ENCODE peak calls at places on chromosomes 7 and 10, in seven cellular contexts. J, F, Y, B, G, O and V are unnamed samples. For H4K20me1, the result is how much of the 10 kb centered on the place peaks cover.

GRCh38 chr10:87915989-87916388 is 52.6 kb downstream of the PTEN start:
- DNase-seq in J (peak), F (peak), Y (no peak), B (no peak), G (no peak), O (no peak), V (peak)

GRCh38 chr10:102398172-102399020 is 2.9 kb downstream of the NFKB2 start:
- DNase-seq in J (no peak), F (no peak), Y (no peak), B (no peak), G (no peak), O (no peak), V (no peak)

GRCh38 chr7:79459381-79459780 is 5.9 kb upstream of the MAGI2 start:
- DNase-seq in J (peak), F (peak), Y (no peak), B (no peak), G (no peak), O (no peak), V (no peak)

GRCh38 chr10:35011771-35012191 is 78.4 kb downstream of the CUL2 start:
- DNase-seq in J (peak), F (peak), Y (no peak), B (no peak), G (no peak), O (no peak), V (peak)

GRCh38 chr10:514137-514671 is 175.3 kb downstream of the DIP2C start:
- DNase-seq in J (no peak), F (no peak), Y (no peak), B (no peak), G (no peak), O (peak), V (no peak)

GRCh38 chr10:115969591-115969990 is 303.4 kb downstream of the GFRA1 start:
- DNase-seq in J (no peak), F (peak), Y (no peak), B (no peak), G (no peak), O (no peak), V (no peak)

GRCh38 chr7:149716007-149716931 is 57.1 kb downstream of the ZNF467 start:
- DNase-seq in J (peak), F (peak), Y (no peak), B (peak), G (no peak), O (no peak), V (peak)

GRCh38 chr10:98378722-98379121 is 36.3 kb downstream of the PYROXD2 start:
- DNase-seq in J (peak), F (peak), Y (no peak), B (no peak), G (no peak), O (no peak), V (no peak)

GRCh38 chr10:113095419-113095818 is 145.4 kb downstream of the TCF7L2 start:
- DNase-seq in J (no peak), F (no peak), Y (no peak), B (peak), G (no peak), O (no peak), V (no peak)

GRCh38 chr10:6409982-6410694 is 169.9 kb downstream of the PRKCQ start:
- DNase-seq in J (peak), F (peak), Y (no peak), B (no peak), G (peak), O (no peak), V (peak)

GRCh38 chr10:63261496-63261895 is 128.4 kb downstream of the NRBF2 start:
- DNase-seq in J (peak), F (peak), Y (no peak), B (no peak), G (no peak), O (no peak), V (no peak)
- H4K20me1 ChIP-seq in J (under half), F (under half), Y (under half), B (under half), G (half or more), O (half or more), V (under half)

GRCh38 chr7:112214887-112215286 is 8.4 kb downstream of the ZNF277 start:
- DNase-seq in J (no peak), F (no peak), Y (no peak), B (no peak), G (no peak), O (no peak), V (no peak)
- H4K20me1 ChIP-seq in J (under half), F (under half), Y (under half), B (under half), G (under half), O (under half), V (under half)

GRCh38 chr7:4690953-4691856 is 9.1 kb downstream of the FOXK1 start:
- DNase-seq in J (no peak), F (peak), Y (no peak), B (no peak), G (no peak), O (no peak), V (no peak)
- H4K20me1 ChIP-seq in J (half or more), F (under half), Y (half or more), B (under half), G (half or more), O (half or more), V (under half)

DNA sequence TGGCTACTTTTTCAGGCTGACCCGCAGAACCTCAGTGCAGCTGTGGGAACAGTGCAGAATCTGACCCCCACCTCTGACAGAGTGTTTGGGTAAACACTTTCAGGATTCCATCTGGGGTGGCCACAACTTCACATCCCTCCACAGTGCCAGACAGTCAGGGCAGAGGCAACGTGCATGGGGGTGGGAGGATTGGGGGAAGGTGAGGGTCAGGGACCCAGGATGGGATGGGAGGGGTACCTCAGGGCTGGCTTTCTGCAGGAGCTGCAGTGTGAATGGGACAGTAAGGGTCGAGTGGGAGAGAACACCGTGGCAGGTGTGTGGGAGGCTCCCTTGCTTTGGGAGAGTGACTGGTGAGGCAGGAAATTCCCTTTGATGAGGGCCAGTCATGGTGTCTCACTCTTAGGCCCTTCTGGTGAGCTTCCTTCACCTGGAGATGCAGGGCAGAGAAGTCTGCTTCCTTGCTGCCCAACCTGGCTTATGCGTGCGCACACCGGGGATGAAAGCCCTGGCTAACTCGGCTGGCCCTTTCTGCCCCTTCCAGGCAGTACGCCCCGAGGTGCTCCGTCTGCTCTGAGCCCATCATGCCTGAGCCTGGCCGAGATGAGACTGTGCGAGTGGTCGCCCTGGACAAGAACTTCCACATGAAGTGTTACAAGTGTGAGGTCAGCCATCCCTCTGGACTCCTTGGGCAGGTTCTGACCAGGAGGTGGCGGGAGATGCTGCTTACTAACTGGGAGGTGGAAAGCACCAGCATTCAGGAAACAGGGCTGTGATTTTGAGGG is 8.4 kb downstream of the ZYX start:
- DNase-seq in J (no peak), F (peak), Y (no peak), B (peak), G (no peak), O (no peak), V (no peak)
- H4K20me1 ChIP-seq in J (half or more), F (under half), Y (under half), B (under half), G (under half), O (under half), V (under half)

GRCh38 chr7:1859266-1860035 is 189.4 kb downstream of the ELFN1 start:
- DNase-seq in J (no peak), F (no peak), Y (no peak), B (no peak), G (no peak), O (no peak), V (no peak)
- H4K20me1 ChIP-seq in J (under half), F (under half), Y (under half), B (under half), G (under half), O (under half), V (under half)

DNA sequence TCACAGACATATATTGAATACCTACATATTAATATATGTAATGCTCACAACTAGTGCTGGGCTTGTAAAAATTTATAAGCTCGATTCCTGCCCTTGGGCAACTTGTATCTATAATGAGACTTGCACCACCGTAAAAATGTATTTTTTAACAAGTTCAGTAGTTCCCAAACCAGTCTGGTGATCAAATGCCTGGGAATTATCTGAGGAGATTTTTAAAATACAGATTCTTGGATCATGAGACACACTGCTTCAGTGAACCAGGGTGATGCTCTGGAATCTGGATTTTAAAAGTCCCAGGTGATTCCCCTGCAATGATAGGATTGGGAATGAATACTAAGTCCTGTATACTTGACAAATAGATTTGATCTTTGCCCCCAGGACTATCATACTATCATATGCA is 4.3 kb upstream of the MICU1 start:
- DNase-seq in J (no peak), F (no peak), Y (no peak), B (no peak), G (no peak), O (no peak), V (no peak)
- H4K20me1 ChIP-seq in J (under half), F (under half), Y (under half), B (under half), G (under half), O (under half), V (under half)

GRCh38 chr7:47236480-47237208 is 345.3 kb downstream of the TNS3 start:
- DNase-seq in J (no peak), F (no peak), Y (no peak), B (no peak), G (no peak), O (no peak), V (no peak)
- H4K20me1 ChIP-seq in J (under half), F (under half), Y (under half), B (under half), G (under half), O (under half), V (under half)

GRCh38 chr7:47493971-47494370 is 87.9 kb downstream of the TNS3 start:
- DNase-seq in J (no peak), F (peak), Y (no peak), B (no peak), G (no peak), O (no peak), V (peak)

GRCh38 chr7:47491637-47492036 is 90.3 kb downstream of the TNS3 start:
- DNase-seq in J (no peak), F (no peak), Y (no peak), B (no peak), G (no peak), O (no peak), V (no peak)

GRCh38 chr7:47490501-47491265 is 91.2 kb downstream of the TNS3 start:
- DNase-seq in J (no peak), F (no peak), Y (no peak), B (no peak), G (no peak), O (no peak), V (no peak)

GRCh38 chr7:47495269-47495875 is 86.5 kb downstream of the TNS3 start:
- DNase-seq in J (no peak), F (no peak), Y (no peak), B (no peak), G (no peak), O (no peak), V (no peak)

DNA sequence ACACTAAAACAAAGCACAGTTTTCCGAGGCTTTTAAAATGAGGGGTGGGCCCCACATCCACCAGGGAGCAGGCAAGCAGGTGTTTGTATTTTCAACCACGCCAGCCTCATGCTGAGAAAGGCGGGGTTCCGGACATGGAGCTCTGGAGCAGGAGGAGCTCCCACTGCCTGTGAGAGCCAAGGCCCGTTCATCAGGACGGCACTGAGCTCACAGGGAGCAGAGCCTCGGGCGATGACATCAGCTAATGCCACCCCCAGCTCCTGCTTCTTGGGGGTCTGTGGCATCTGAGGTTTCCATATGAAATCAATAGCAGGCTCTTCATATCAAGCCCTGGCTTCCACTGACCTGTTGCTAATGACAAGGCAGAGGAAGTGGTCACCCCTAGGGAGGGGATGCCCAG is 89.2 kb downstream of the TNS3 start:
- DNase-seq in J (no peak), F (no peak), Y (no peak), B (no peak), G (no peak), O (no peak), V (no peak)
- H4K20me1 ChIP-seq in J (half or more), F (under half), Y (under half), B (under half), G (under half), O (half or more), V (under half)